ENCODE peak calls at places on chromosome 19, in eight cellular contexts. A is CD8-positive, alpha-beta T cell; L is EL; M is memory B cell; Y is body of pancreas; E is activated effector memory CD4-positive, alpha-beta T cell treated with anti-CD3 and anti-CD28 coated beads, Interleukin-2, amount 50 U/mL, for 16 hours; N is left colon; O is PC-3. G is an unnamed sample.

GRCh38 chr19:40716031-40716654 is 543 bp downstream of the COQ8B start:
- DNase-seq in L (peak), Y (no peak), M (no peak), E (peak), N (peak), O (peak), A (peak), G (peak)

GRCh38 chr19:17405250-17406038 is at the start of gene BST2:
- DNase-seq in E (peak), N (peak), A (no peak), Y (peak), O (no peak), L (peak), M (no peak), G (peak)

GRCh38 chr19:42468273-42468796 is 25.6 kb upstream of the CXCL17 start:
- DNase-seq in N (peak), E (no peak), A (no peak), Y (no peak), M (no peak), L (peak), O (peak), G (peak)

GRCh38 chr19:38012944-38013343 is 105.9 kb downstream of the SIPA1L3 start:
- DNase-seq in A (no peak), E (no peak), Y (no peak), N (no peak), M (no peak), O (no peak), L (no peak), G (no peak)

GRCh38 chr19:10005632-10006334 is 4.5 kb downstream of the COL5A3 start:
- DNase-seq in A (no peak), L (no peak), Y (no peak), M (no peak), N (no peak), O (no peak), E (no peak), G (no peak)

GRCh38 chr19:18208098-18208951 is 4.5 kb upstream of the RAB3A start:
- DNase-seq in E (peak), O (peak), Y (peak), L (peak), A (peak), N (peak), M (peak), G (no peak)

GRCh38 chr19:2294377-2295335 is 12.7 kb upstream of the PEAK3 start:
- DNase-seq in E (no peak), Y (no peak), A (no peak), O (no peak), N (no peak), M (no peak), L (peak), G (no peak)

GRCh38 chr19:48490980-48491792 is 20.4 kb downstream of the LMTK3 start:
- DNase-seq in O (peak), M (no peak), N (peak), A (peak), L (no peak), E (peak), Y (peak), G (peak)

GRCh38 chr19:19606021-19606420 is 12.5 kb downstream of the PBX4 start:
- DNase-seq in Y (no peak), M (no peak), A (no peak), N (peak), E (peak), O (peak), L (no peak), G (peak)

GRCh38 chr19:13017306-13018036 is 22.2 kb downstream of the NFIX start:
- DNase-seq in M (no peak), N (no peak), Y (no peak), L (no peak), O (peak), A (no peak), E (no peak), G (no peak)

GRCh38 chr19:40893112-40893511 is 11.1 kb upstream of the CYP2A7 start:
- DNase-seq in M (no peak), Y (no peak), E (no peak), L (no peak), N (no peak), O (no peak), A (no peak), G (no peak)

GRCh38 chr19:4807188-4807587 is 15.7 kb downstream of the FEM1A start:
- DNase-seq in Y (peak), M (no peak), A (no peak), E (no peak), O (no peak), N (no peak), L (no peak), G (no peak)

GRCh38 chr19:43784251-43784980 is 3.6 kb upstream of the KCNN4 start:
- DNase-seq in O (peak), N (peak), L (peak), M (no peak), Y (peak), E (peak), A (peak), G (peak)

GRCh38 chr19:45589768-45590167 is 5.2 kb upstream of the OPA3 start:
- DNase-seq in A (no peak), Y (no peak), E (no peak), N (no peak), M (no peak), L (no peak), O (no peak), G (no peak)

GRCh38 chr19:43606569-43607229 is 5.2 kb upstream of the SRRM5 start:
- DNase-seq in O (no peak), E (no peak), Y (no peak), A (no peak), N (no peak), L (no peak), M (no peak), G (peak)

GRCh38 chr19:6070179-6071102 is 39.9 kb downstream of the RFX2 start:
- DNase-seq in A (no peak), N (peak), M (no peak), L (no peak), O (no peak), E (peak), Y (no peak), G (no peak)

GRCh38 chr19:5804516-5805464 is at the start of gene NRTN:
- DNase-seq in E (peak), L (no peak), Y (peak), N (peak), A (peak), M (peak), O (peak), G (no peak)

GRCh38 chr19:54136086-54136863 is 1.3 kb upstream of the CNOT3 start:
- DNase-seq in N (peak), E (peak), O (peak), Y (no peak), L (no peak), M (no peak), A (no peak), G (peak)

GRCh38 chr19:9584073-9584833 is at the start of gene ZNF121:
- DNase-seq in O (peak), E (peak), N (peak), L (peak), A (peak), M (peak), Y (peak), G (peak)

GRCh38 chr19:16429066-16429758 is 42.6 kb downstream of the EPS15L1 start:
- DNase-seq in N (no peak), O (peak), E (no peak), L (no peak), M (no peak), Y (peak), A (no peak), G (peak)

GRCh38 chr19:49244256-49244655 is 80.7 kb downstream of the SLC6A16 start:
- DNase-seq in N (no peak), L (no peak), E (no peak), M (no peak), A (no peak), Y (no peak), O (no peak), G (no peak)